ENCODE peak calls at places on chromosomes 13 and 19, in nine cellular contexts. One of them, this sample, is unnamed.

GRCh38 chr13:27774169-27774568 is 18.1 kb upstream of the GSX1 start:
- DNase-seq in GM18507: no peak
- DNase-seq in GM12891: peak
- DNase-seq in SK-N-SH: no peak
- DNase-seq in A172: no peak
- DNase-seq in uterus: no peak
- DNase-seq in HS-5: no peak
- DNase-seq in epithelial cell of esophagus: no peak
- DNase-seq in adrenal gland: no peak
- DNase-seq in this sample: no peak

GRCh38 chr13:49022472-49023144 is 46.9 kb downstream of the FNDC3A start:
- DNase-seq in GM18507: no peak
- DNase-seq in GM12891: no peak
- DNase-seq in SK-N-SH: no peak
- DNase-seq in A172: peak
- DNase-seq in uterus: no peak
- DNase-seq in HS-5: no peak
- DNase-seq in epithelial cell of esophagus: peak
- DNase-seq in adrenal gland: no peak
- DNase-seq in this sample: no peak

GRCh38 chr13:76983676-76984075 is 8.2 kb upstream of the CLN5 start:
- DNase-seq in GM18507: no peak
- DNase-seq in GM12891: no peak
- DNase-seq in SK-N-SH: no peak
- DNase-seq in A172: no peak
- DNase-seq in uterus: no peak
- DNase-seq in HS-5: no peak
- DNase-seq in epithelial cell of esophagus: no peak
- DNase-seq in adrenal gland: no peak
- DNase-seq in this sample: no peak

GRCh38 chr13:28718186-28718537 is 608 bp downstream of the SLC46A3 start:
- DNase-seq in GM18507: no peak
- DNase-seq in GM12891: no peak
- DNase-seq in SK-N-SH: no peak
- DNase-seq in A172: peak
- DNase-seq in uterus: no peak
- DNase-seq in HS-5: no peak
- DNase-seq in epithelial cell of esophagus: peak
- DNase-seq in adrenal gland: no peak
- DNase-seq in this sample: no peak

GRCh38 chr19:18932216-18932841 is 8.7 kb downstream of the HOMER3 start:
- DNase-seq in GM18507: peak
- DNase-seq in GM12891: peak
- DNase-seq in SK-N-SH: peak
- DNase-seq in A172: peak
- DNase-seq in uterus: peak
- DNase-seq in HS-5: no peak
- DNase-seq in epithelial cell of esophagus: peak
- DNase-seq in adrenal gland: peak
- DNase-seq in this sample: peak

GRCh38 chr13:113205428-113205931 is 3.0 kb downstream of the PCID2 start:
- DNase-seq in GM18507: no peak
- DNase-seq in GM12891: no peak
- DNase-seq in SK-N-SH: no peak
- DNase-seq in A172: no peak
- DNase-seq in uterus: no peak
- DNase-seq in HS-5: no peak
- DNase-seq in epithelial cell of esophagus: no peak
- DNase-seq in adrenal gland: no peak
- DNase-seq in this sample: no peak

GRCh38 chr19:46435009-46435408 is 6.3 kb upstream of the PNMA8C start:
- DNase-seq in GM18507: no peak
- DNase-seq in GM12891: no peak
- DNase-seq in SK-N-SH: no peak
- DNase-seq in A172: no peak
- DNase-seq in uterus: no peak
- DNase-seq in HS-5: no peak
- DNase-seq in epithelial cell of esophagus: no peak
- DNase-seq in adrenal gland: no peak
- DNase-seq in this sample: no peak

GRCh38 chr13:41613984-41614581 is 156.7 kb downstream of the RGCC start:
- DNase-seq in GM18507: no peak
- DNase-seq in GM12891: no peak
- DNase-seq in SK-N-SH: no peak
- DNase-seq in A172: peak
- DNase-seq in uterus: peak
- DNase-seq in HS-5: peak
- DNase-seq in epithelial cell of esophagus: peak
- DNase-seq in adrenal gland: peak
- DNase-seq in this sample: no peak

GRCh38 chr19:40398417-40399056 is 8.6 kb upstream of the HIPK4 start:
- DNase-seq in GM18507: no peak
- DNase-seq in GM12891: peak
- DNase-seq in SK-N-SH: peak
- DNase-seq in A172: no peak
- DNase-seq in uterus: peak
- DNase-seq in HS-5: no peak
- DNase-seq in epithelial cell of esophagus: peak
- DNase-seq in adrenal gland: peak
- DNase-seq in this sample: peak

GRCh38 chr13:93900735-93901134 is 578.7 kb downstream of the DCT start:
- DNase-seq in GM18507: no peak
- DNase-seq in GM12891: no peak
- DNase-seq in SK-N-SH: no peak
- DNase-seq in A172: no peak
- DNase-seq in uterus: no peak
- DNase-seq in HS-5: no peak
- DNase-seq in epithelial cell of esophagus: no peak
- DNase-seq in adrenal gland: no peak
- DNase-seq in this sample: no peak

GRCh38 chr13:112880976-112881540 is 88.0 kb upstream of the MCF2L start:
- DNase-seq in GM18507: no peak
- DNase-seq in GM12891: no peak
- DNase-seq in SK-N-SH: no peak
- DNase-seq in A172: no peak
- DNase-seq in uterus: no peak
- DNase-seq in HS-5: no peak
- DNase-seq in epithelial cell of esophagus: no peak
- DNase-seq in adrenal gland: no peak
- DNase-seq in this sample: no peak

GRCh38 chr19:32186542-32187330 is 158.7 kb upstream of the ZNF507 start:
- DNase-seq in GM18507: no peak
- DNase-seq in GM12891: no peak
- DNase-seq in SK-N-SH: no peak
- DNase-seq in A172: no peak
- DNase-seq in uterus: no peak
- DNase-seq in HS-5: no peak
- DNase-seq in epithelial cell of esophagus: no peak
- DNase-seq in adrenal gland: no peak
- DNase-seq in this sample: no peak